ENCODE peak calls at places on chromosomes 16 and 17, in six cellular contexts. U is stimulated activated CD8-positive, alpha-beta memory T cell treated with anti-CD3 and anti-CD28 coated beads, Interleukin-2, amount 100 ng/mL, for 1 hour; L is pancreas; V is activated T-helper 1 cell treated with anti-CD3 and anti-CD28 coated beads, Interleukin-2, amount 50 U/mL, for 16 hours; N is Calu3; G is stomach. O is an unnamed sample.

GRCh38 chr16:81996664-81997529 is 14.4 kb downstream of the SDR42E1 start:
- DNase-seq in U (no peak), L (no peak), V (no peak), N (peak; percentile 49), G (no peak), O (peak; percentile 41)

GRCh38 chr16:85027349-85027967 is at the start of gene KIAA0513:
- DNase-seq in U (peak; percentile 93), L (peak; percentile 91), V (peak; percentile 87), N (peak; percentile 98), G (peak; percentile 97), O (peak; percentile 100)

GRCh38 chr16:49800876-49801275 is 55.0 kb downstream of the ZNF423 start:
- DNase-seq in U (no peak), L (no peak), V (no peak), N (no peak), G (no peak), O (no peak)

GRCh38 chr16:73996624-73997339 is 299.8 kb upstream of the PSMD7 start:
- DNase-seq in U (no peak), L (no peak), V (no peak), N (peak; percentile 74), G (peak; percentile 63), O (no peak)

GRCh38 chr17:52756739-52757138 is 598.2 kb upstream of the CA10 start:
- DNase-seq in U (no peak), L (no peak), V (no peak), N (no peak), G (no peak), O (no peak)

GRCh38 chr17:65121368-65121767 is 15.8 kb upstream of the RGS9 start:
- DNase-seq in U (no peak), L (no peak), V (no peak), N (no peak), G (no peak), O (no peak)

GRCh38 chr17:63445571-63446217 is 412 bp downstream of the CYB561 start:
- DNase-seq in U (peak; percentile 28), L (peak; percentile 72), V (peak; percentile 21), N (no peak), G (peak; percentile 69), O (no peak)

GRCh38 chr17:55354941-55355340 is 66.7 kb downstream of the MMD start:
- DNase-seq in U (no peak), L (no peak), V (no peak), N (no peak), G (no peak), O (no peak)

GRCh38 chr17:27290916-27291598 is 2.9 kb upstream of the WSB1 start:
- DNase-seq in U (no peak), L (no peak), V (no peak), N (no peak), G (no peak), O (no peak)

GRCh38 chr16:55832788-55833583 is at the start of gene CES1:
- DNase-seq in U (no peak), L (peak; percentile 61), V (no peak), N (no peak), G (no peak), O (no peak)

GRCh38 chr17:68011199-68011665 is 15.0 kb upstream of the C17orf58 start:
- DNase-seq in U (peak; percentile 31), L (no peak), V (peak; percentile 49), N (peak; percentile 43), G (peak; percentile 63), O (peak; percentile 84)

GRCh38 chr17:17494499-17495447 is 1.4 kb downstream of the RASD1 start:
- DNase-seq in U (no peak), L (peak; percentile 22), V (no peak), N (no peak), G (peak; percentile 63), O (no peak)

GRCh38 chr17:79064026-79064425 is 10.6 kb upstream of the ENGASE start:
- DNase-seq in U (no peak), L (no peak), V (no peak), N (no peak), G (no peak), O (no peak)

GRCh38 chr17:15112881-15113617 is 152.1 kb downstream of the PMP22 start:
- DNase-seq in U (no peak), L (no peak), V (no peak), N (no peak), G (no peak), O (no peak)

GRCh38 chr17:32929588-32929987 is 1.6 kb downstream of the TMEM98 start:
- DNase-seq in U (no peak), L (no peak), V (no peak), N (no peak), G (no peak), O (no peak)

GRCh38 chr17:77513045-77513444 is 372.3 kb downstream of the SEC14L1 start:
- DNase-seq in U (no peak), L (no peak), V (no peak), N (no peak), G (no peak), O (no peak)

GRCh38 chr17:59840329-59840907 is 52.3 kb downstream of the TUBD1 start:
- DNase-seq in U (no peak), L (no peak), V (no peak), N (no peak), G (no peak), O (no peak)

GRCh38 chr17:81731271-81731670 is 19.2 kb downstream of the SLC25A10 start:
- DNase-seq in U (no peak), L (no peak), V (no peak), N (no peak), G (no peak), O (no peak)

GRCh38 chr16:11583889-11584565 is 2.7 kb downstream of the LITAF start:
- DNase-seq in U (no peak), L (peak; percentile 25), V (no peak), N (peak; percentile 37), G (peak; percentile 69), O (no peak)

GRCh38 chr17:19546289-19547065 is 12.8 kb downstream of the SLC47A1 start:
- DNase-seq in U (no peak), L (no peak), V (no peak), N (peak; percentile 7), G (peak; percentile 43), O (no peak)

GRCh38 chr16:72992142-72992601 is 55.8 kb downstream of the ZFHX3 start:
- DNase-seq in U (no peak), L (no peak), V (no peak), N (no peak), G (no peak), O (no peak)

GRCh38 chr17:82060001-82060380 is 5.6 kb downstream of the DUS1L start:
- DNase-seq in U (no peak), L (no peak), V (no peak), N (no peak), G (no peak), O (no peak)

GRCh38 chr17:67506966-67507365 is 129.9 kb downstream of the PITPNC1 start:
- DNase-seq in U (no peak), L (no peak), V (no peak), N (no peak), G (no peak), O (no peak)

GRCh38 chr17:76497979-76498885 is 3.0 kb downstream of the RHBDF2 start:
- DNase-seq in U (no peak), L (peak; percentile 86), V (no peak), N (no peak), G (peak; percentile 81), O (no peak)

GRCh38 chr17:56679767-56680422 is 86.4 kb downstream of the NOG start:
- DNase-seq in U (no peak), L (no peak), V (no peak), N (no peak), G (no peak), O (no peak)

GRCh38 chr16:89031715-89032659 is 55.0 kb upstream of the CBFA2T3 start:
- DNase-seq in U (peak; percentile 25), L (no peak), V (no peak), N (peak; percentile 42), G (peak; percentile 37), O (no peak)

GRCh38 chr17:72922223-72922622 is 170.3 kb downstream of the SLC39A11 start:
- DNase-seq in U (no peak), L (no peak), V (no peak), N (no peak), G (no peak), O (no peak)

GRCh38 chr16:84817613-84818012 is 2.2 kb upstream of the CRISPLD2 start:
- DNase-seq in U (no peak), L (no peak), V (no peak), N (no peak), G (no peak), O (no peak)

GRCh38 chr16:89315791-89316581 is 98.5 kb downstream of the ZNF778 start:
- DNase-seq in U (peak; percentile 50), L (no peak), V (peak; percentile 48), N (peak; percentile 67), G (peak; percentile 34), O (no peak)

GRCh38 chr16:80116711-80117110 is 424.1 kb upstream of the DYNLRB2 start:
- DNase-seq in U (no peak), L (no peak), V (no peak), N (no peak), G (no peak), O (no peak)

GRCh38 chr17:78184311-78184710 is 2.5 kb downstream of the TK1 start:
- DNase-seq in U (no peak), L (peak; percentile 67), V (no peak), N (no peak), G (peak; percentile 85), O (no peak)

GRCh38 chr16:6157806-6158205 is 1060.2 kb upstream of the EEF2KMT start:
- DNase-seq in U (no peak), L (no peak), V (no peak), N (no peak), G (no peak), O (no peak)

GRCh38 chr16:65388592-65388991 is 266.7 kb upstream of the CDH11 start:
- DNase-seq in U (no peak), L (no peak), V (no peak), N (no peak), G (no peak), O (no peak)